ENCODE peak calls at places on chromosomes 12 and 14, in five cellular contexts. W, M, D, O and A are unnamed samples.

GRCh38 chr12:13000616-13000934 is 510 bp upstream of the HEBP1 start:
- DNase-seq in W (peak; percentile 21), M (no peak), D (peak; percentile 62), O (peak; percentile 84), A (no peak)

GRCh38 chr14:44149597-44149996 is 357.5 kb downstream of the FSCB start:
- DNase-seq in W (no peak), M (no peak), D (peak; percentile 68), O (no peak), A (no peak)

GRCh38 chr14:91511014-91511466 is 930 bp upstream of the PPP4R3A start:
- DNase-seq in W (no peak), M (no peak), D (no peak), O (no peak), A (no peak)

GRCh38 chr12:109150124-109150640 is 33.8 kb downstream of the ACACB start:
- DNase-seq in W (no peak), M (no peak), D (no peak), O (peak; percentile 31), A (no peak)

GRCh38 chr12:12278899-12279298 is 12.1 kb upstream of the LRP6 start:
- DNase-seq in W (no peak), M (no peak), D (no peak), O (no peak), A (no peak)

GRCh38 chr12:91057771-91058170 is at the start of gene KERA:
- DNase-seq in W (no peak), M (no peak), D (no peak), O (no peak), A (no peak)

GRCh38 chr12:92145481-92145730 is 240 bp downstream of the BTG1 start:
- DNase-seq in W (no peak), M (no peak), D (no peak), O (no peak), A (peak; percentile 77)

GRCh38 chr12:102917026-102917787 is at the start of gene PAH:
- DNase-seq in W (no peak), M (no peak), D (peak; percentile 7), O (no peak), A (no peak)

GRCh38 chr14:67515386-67516079 is 17.6 kb upstream of the PLEKHH1 start:
- DNase-seq in W (no peak), M (no peak), D (no peak), O (no peak), A (no peak)

GRCh38 chr14:69901113-69901951 is 22.1 kb downstream of the SMOC1 start:
- DNase-seq in W (no peak), M (peak; percentile 18), D (no peak), O (no peak), A (no peak)

GRCh38 chr14:88856786-88857366 is 32.4 kb downstream of the TTC8 start:
- DNase-seq in W (no peak), M (no peak), D (no peak), O (no peak), A (no peak)

DNA sequence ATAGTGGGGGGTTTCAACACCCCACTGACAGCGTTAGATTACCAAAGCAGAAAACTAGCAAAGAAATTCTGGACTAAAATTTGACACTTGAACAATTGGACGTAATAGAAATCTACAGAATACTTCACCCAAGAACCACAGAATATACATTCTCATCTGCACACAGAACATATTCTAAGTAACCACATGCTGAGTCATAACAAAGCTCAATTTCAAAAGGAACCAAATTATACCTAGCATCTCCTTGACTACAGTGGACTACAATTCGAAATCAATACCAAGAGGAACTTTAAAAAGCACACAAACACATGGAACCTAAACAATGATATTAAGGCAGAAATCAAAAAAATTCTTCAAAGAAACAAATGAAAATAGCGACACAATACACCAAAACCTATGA is 871.6 kb upstream of the MDGA2 start:
- DNase-seq in W (no peak), M (no peak), D (no peak), O (no peak), A (no peak)
- TF ChIP-seq CTCF in W (no peak), M (no peak), D (no peak), O (no peak), A (no peak)

DNA sequence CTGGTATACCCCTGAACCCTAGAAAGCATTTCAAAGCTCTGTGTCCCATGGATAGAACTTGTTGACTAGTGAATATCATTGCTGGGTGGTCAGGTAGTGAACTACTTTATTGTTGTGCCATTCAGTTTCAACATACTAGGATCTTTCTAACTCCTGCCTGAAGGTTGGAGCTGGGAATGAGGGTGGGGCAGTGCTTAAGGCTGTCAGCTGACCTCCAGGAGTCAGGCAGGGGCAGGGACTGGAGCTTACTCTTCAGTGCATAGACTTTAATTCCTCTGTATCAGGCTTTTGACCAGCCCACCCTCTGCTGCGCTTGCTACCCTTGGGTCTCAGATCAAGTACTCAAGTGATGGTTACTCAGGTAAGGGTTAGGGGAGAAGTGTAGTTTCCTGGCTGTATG is 102.5 kb upstream of the RFX4 start:
- DNase-seq in W (no peak), M (no peak), D (no peak), O (no peak), A (no peak)
- H3K4me3 ChIP-seq in W (no peak overlapping the region), M (no peak overlapping the region), D (no peak overlapping the region), O (no peak overlapping the region), A (no peak overlapping the region)

DNA sequence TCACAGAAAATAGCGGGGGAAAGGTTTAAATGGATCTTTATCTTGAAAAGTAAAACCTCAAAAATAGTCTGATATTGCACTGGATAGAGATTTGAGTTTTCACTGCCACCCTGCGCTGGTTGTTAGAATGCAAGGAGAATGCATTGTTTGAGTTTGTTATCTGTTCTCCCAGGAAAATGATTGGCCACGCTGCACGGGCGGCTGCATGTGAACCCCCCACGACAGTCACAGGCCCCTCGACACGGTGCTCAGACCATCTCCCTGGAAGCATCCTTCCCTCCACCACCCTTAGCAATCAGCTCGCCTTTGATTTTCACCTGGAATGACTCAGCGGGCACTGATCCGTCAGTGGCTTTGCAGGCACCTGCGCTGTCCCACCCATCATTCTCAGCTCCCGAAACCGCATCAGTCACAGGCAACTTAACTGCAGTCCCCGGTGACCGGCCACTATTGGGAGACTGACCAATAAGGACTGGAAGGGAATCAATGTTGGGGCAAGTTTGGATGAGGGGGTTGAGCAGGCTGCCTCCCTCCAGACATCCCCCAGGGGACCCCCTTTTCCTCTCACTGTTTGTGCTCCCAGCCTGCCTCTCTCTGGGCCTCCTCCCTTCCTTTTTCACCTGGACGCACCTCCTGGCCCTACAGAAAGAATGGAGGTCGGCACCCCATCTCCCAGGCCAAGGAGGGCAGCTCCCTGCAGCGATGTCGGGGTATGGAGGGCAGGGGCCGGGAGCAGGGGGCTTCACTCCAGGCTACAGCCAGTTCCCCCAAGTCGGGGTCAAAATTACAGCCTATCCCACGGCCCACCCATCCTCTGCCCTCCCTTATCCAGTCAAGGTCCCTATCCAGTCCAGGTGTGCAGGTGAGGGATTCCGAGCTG is 28.5 kb upstream of the C14orf180 start:
- DNase-seq in W (no peak), M (no peak), D (no peak), O (peak; percentile 60), A (no peak)
- TF ChIP-seq CTCF in W (no peak), M (no peak), D (no peak), O (no peak), A (no peak)

DNA sequence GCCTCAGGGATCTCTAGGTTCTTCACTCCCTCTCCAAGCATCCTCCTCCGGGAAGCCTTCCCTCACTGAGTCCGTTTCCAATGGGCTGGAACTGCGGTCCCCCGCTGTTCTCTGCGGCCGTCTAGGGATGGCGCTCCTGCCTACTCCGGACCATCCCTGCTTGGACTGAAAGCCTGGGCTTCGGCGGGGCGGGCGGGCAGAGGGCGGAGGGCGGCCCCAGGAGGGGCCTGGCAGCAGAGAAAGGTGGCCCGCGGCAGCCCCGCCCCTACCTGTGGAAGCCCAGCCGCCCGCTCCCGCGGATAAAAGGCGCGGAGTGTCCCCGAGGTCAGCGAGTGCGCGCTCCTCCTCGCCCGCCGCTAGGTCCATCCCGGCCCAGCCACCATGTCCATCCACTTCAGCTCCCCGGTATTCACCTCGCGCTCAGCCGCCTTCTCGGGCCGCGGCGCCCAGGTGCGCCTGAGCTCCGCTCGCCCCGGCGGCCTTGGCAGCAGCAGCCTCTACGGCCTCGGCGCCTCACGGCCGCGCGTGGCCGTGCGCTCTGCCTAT is at the start of gene KRT7:
- DNase-seq in W (no peak), M (no peak), D (no peak), O (no peak), A (no peak)
- H3K4me3 ChIP-seq in W (no peak within 1 kb of the TSS), M (peak within 1 kb of the TSS; percentile 48), D (no peak within 1 kb of the TSS), O (peak within 1 kb of the TSS; percentile 38), A (peak within 1 kb of the TSS; percentile 47)

GRCh38 chr14:31270196-31270772 is 62.7 kb upstream of the HECTD1 start:
- DNase-seq in W (no peak), M (no peak), D (no peak), O (no peak), A (no peak)
- TF ChIP-seq CTCF in W (no peak), M (peak; percentile 43), D (no peak), O (peak; percentile 27), A (no peak)

GRCh38 chr12:124914392-124915248 is at the start of gene UBC:
- DNase-seq in W (peak; percentile 85), M (peak; percentile 88), D (peak; percentile 92), O (peak; percentile 98), A (peak; percentile 93)

GRCh38 chr12:124909831-124910560 is 4.5 kb downstream of the UBC start:
- DNase-seq in W (no peak), M (no peak), D (no peak), O (no peak), A (no peak)

GRCh38 chr12:124913474-124914391 is 717 bp downstream of the UBC start:
- DNase-seq in W (peak; percentile 85), M (peak; percentile 76), D (peak; percentile 86), O (peak; percentile 95), A (peak; percentile 88)

GRCh38 chr12:124906606-124907261 is 7.7 kb downstream of the UBC start:
- DNase-seq in W (peak; percentile 81), M (peak; percentile 95), D (peak; percentile 93), O (peak; percentile 94), A (no peak)

DNA sequence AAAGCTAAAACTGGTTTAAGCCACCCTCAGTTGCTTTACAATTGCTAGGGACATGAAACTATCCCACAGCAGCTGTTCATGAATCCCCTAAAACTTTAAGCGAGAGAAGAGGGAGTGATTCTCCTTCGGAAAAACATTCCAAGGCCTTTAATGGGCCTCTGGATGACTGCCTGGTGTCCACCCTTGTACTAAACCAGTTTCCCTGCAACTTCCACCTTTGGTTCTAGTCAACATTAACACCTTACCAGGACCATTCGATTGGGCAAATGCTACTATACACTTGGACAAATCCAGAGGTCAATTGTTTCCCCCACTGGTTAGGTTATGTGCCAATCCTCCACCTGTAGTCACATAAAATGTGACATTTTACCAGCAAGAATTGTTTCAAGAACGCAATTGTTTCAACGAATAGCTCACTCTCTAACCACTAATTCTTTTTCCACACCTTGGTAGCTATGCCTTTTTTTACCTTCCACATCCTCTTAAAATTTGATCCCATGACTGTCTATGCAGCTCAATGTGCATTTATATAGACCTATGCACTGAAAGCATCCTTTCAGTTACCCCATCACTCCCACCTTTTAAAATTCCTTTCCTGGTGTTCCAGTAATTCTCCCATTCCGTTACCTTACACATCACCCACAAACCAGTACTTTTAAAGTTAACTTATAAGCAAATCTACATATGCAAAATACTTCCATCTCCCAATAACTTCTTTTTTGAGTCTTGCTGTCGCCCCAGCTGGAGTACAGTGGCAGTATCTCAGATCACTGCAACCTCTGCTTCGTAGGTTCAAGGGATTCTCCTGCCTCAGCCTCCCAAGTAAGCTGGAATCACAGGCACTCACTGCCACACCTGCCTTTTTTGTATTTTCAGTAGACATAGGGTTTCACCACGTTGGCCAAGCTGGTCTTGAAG is 3.6 kb downstream of the UBC start:
- DNase-seq in W (no peak), M (no peak), D (no peak), O (no peak), A (no peak)
- H3K4me3 ChIP-seq in W (no peak overlapping the region), M (peak overlapping the region; percentile 43), D (no peak overlapping the region), O (peak overlapping the region; percentile 39), A (peak overlapping the region; percentile 70)

DNA sequence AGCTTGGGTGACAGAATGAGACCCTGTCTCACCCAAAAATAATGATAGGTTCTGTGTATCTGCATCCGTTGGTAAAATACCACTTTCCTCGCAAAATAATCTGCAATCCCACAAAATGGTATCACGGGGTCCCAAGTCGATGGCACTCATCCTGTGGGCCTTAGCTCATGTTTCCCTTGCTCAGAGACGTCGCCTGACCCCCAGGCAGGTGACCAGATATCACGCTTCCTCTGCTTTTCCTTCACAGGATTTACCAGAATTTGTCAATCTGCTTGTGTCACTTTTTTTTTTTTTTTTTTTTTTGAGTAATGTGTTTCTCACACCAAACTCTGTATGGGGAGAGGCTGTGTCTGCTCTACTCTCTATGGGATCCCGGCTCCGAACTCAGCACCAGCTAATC is 162.6 kb downstream of the PRKCH start:
- DNase-seq in W (no peak), M (no peak), D (no peak), O (no peak), A (no peak)
- TF ChIP-seq CTCF in W (no peak), M (no peak), D (no peak), O (no peak), A (no peak)